ENCODE peak calls at places on chromosomes 3 and 15, in eight cellular contexts. P is breast epithelium; B is cardiac septum; Q is neuronal stem cell; C is fibroblast of lung; M is activated T-helper 1 cell treated with Interleukin-2 at 50 U/mL for 16 hours; E is stimulated activated CD8-positive, alpha-beta memory T cell treated with anti-CD3 and anti-CD28 coated beads, Interleukin-4, amount 100 ng/mL, for 4 hours; T is mucosa of gallbladder. G is an unnamed sample.

GRCh38 chr15:87349181-87349580 is 907.4 kb downstream of the NTRK3 start:
- DNase-seq in Q (no peak), E (no peak), C (peak; percentile 18), P (no peak), T (no peak), B (no peak), M (no peak), G (no peak)

GRCh38 chr15:69786136-69786701 is 311.5 kb downstream of the TLE3 start:
- DNase-seq in M (no peak), T (no peak), E (no peak), C (no peak), P (no peak), B (no peak), Q (no peak), G (no peak)

GRCh38 chr3:18562364-18563154 is 137.4 kb upstream of the SATB1 start:
- DNase-seq in Q (no peak), P (no peak), M (no peak), B (no peak), C (no peak), T (no peak), E (no peak), G (no peak)

GRCh38 chr3:47469616-47470015 is 6.1 kb downstream of the SCAP start:
- DNase-seq in P (no peak), B (no peak), M (no peak), C (no peak), Q (no peak), E (no peak), T (no peak), G (no peak)

GRCh38 chr3:123871946-123872345 is 12.2 kb downstream of the MYLK start:
- DNase-seq in P (no peak), E (no peak), C (peak; percentile 82), M (no peak), B (no peak), T (peak; percentile 54), Q (no peak), G (no peak)

GRCh38 chr3:139204756-139205155 is 139.1 kb upstream of the MRPS22 start:
- DNase-seq in B (no peak), Q (no peak), C (no peak), T (no peak), P (no peak), E (no peak), M (no peak), G (no peak)

GRCh38 chr15:68614621-68615035 is 35.8 kb downstream of the CORO2B start:
- DNase-seq in C (no peak), T (no peak), P (no peak), B (no peak), M (no peak), E (no peak), Q (peak; percentile 52), G (no peak)

GRCh38 chr3:147361671-147362420 is 44.5 kb downstream of the ZIC4 start:
- DNase-seq in C (no peak), M (no peak), Q (no peak), B (no peak), E (no peak), P (no peak), T (no peak), G (no peak)

GRCh38 chr3:137647179-137647578 is 116.9 kb upstream of the SOX14 start:
- DNase-seq in Q (no peak), B (no peak), M (no peak), E (no peak), C (no peak), T (no peak), P (no peak), G (no peak)

GRCh38 chr3:183913580-183913920 is 28.9 kb upstream of the PARL start:
- DNase-seq in B (no peak), E (no peak), Q (no peak), C (no peak), T (no peak), P (no peak), M (no peak), G (no peak)

GRCh38 chr3:131880948-131881347 is 153.9 kb downstream of the CPNE4 start:
- DNase-seq in P (no peak), C (no peak), T (no peak), Q (no peak), M (no peak), E (no peak), B (no peak), G (no peak)

GRCh38 chr15:35289029-35289617 is 204.0 kb upstream of the NANOGP8 start:
- DNase-seq in M (no peak), E (no peak), C (peak; percentile 63), B (no peak), T (no peak), P (no peak), Q (peak; percentile 35), G (no peak)

GRCh38 chr3:67301556-67301955 is 303.4 kb downstream of the KBTBD8 start:
- DNase-seq in C (no peak), E (no peak), T (no peak), B (no peak), Q (no peak), P (no peak), M (no peak), G (no peak)

GRCh38 chr3:171898192-171898591 is 55.0 kb downstream of the TMEM212 start:
- DNase-seq in P (no peak), C (no peak), M (no peak), B (no peak), E (no peak), Q (no peak), T (no peak), G (no peak)

GRCh38 chr3:9439331-9439730 is 41.9 kb downstream of the SETD5 start:
- DNase-seq in T (no peak), E (no peak), M (no peak), C (peak; percentile 12), B (no peak), P (no peak), Q (no peak), G (no peak)

GRCh38 chr15:55742498-55742926 is 440 bp downstream of the PRTG start:
- DNase-seq in Q (no peak), T (no peak), M (no peak), C (peak; percentile 50), E (no peak), B (no peak), P (no peak), G (peak; percentile 52)

GRCh38 chr3:138465927-138466326 is 31.5 kb downstream of the ESYT3 start:
- DNase-seq in Q (no peak), T (no peak), B (no peak), M (no peak), E (no peak), C (peak; percentile 65), P (no peak), G (peak; percentile 40)

GRCh38 chr15:90895571-90896117 is 7.5 kb upstream of the MAN2A2 start:
- DNase-seq in T (no peak), C (no peak), E (no peak), P (no peak), M (no peak), Q (no peak), B (no peak), G (no peak)

GRCh38 chr3:42802876-42803799 is 1.2 kb downstream of the HIGD1A start:
- DNase-seq in B (no peak), E (no peak), C (no peak), M (no peak), P (no peak), Q (peak; percentile 36), T (no peak), G (no peak)

GRCh38 chr3:172074578-172074977 is 35.2 kb downstream of the FNDC3B start:
- DNase-seq in P (no peak), T (no peak), C (no peak), E (no peak), M (no peak), Q (no peak), B (no peak), G (no peak)

GRCh38 chr3:120448707-120449650 is 1.8 kb downstream of the FSTL1 start:
- DNase-seq in M (no peak), E (no peak), B (no peak), T (peak; percentile 26), Q (no peak), P (no peak), C (peak; percentile 95), G (no peak)

GRCh38 chr3:72351536-72351935 is 496.7 kb downstream of the SHQ1 start:
- DNase-seq in T (no peak), C (no peak), M (no peak), B (no peak), P (no peak), E (no peak), Q (no peak), G (no peak)

GRCh38 chr3:120854908-120855526 is 53.0 kb upstream of the STXBP5L start:
- DNase-seq in M (no peak), P (no peak), E (no peak), Q (no peak), T (no peak), B (no peak), C (no peak), G (no peak)

GRCh38 chr15:99895189-99895955 is 162.1 kb upstream of the LYSMD4 start:
- DNase-seq in T (no peak), B (no peak), M (no peak), E (no peak), C (no peak), P (no peak), Q (no peak), G (no peak)

GRCh38 chr3:4977889-4978258 is 1.4 kb upstream of the BHLHE40 start:
- DNase-seq in M (peak; percentile 25), Q (no peak), B (no peak), C (no peak), T (no peak), P (no peak), E (no peak), G (no peak)

GRCh38 chr15:42062284-42062806 is 32.0 kb downstream of the PLA2G4D start:
- DNase-seq in C (no peak), Q (no peak), T (no peak), P (no peak), M (no peak), B (peak; percentile 49), E (no peak), G (no peak)

GRCh38 chr15:66749841-66750575 is 48.0 kb downstream of the SMAD6 start:
- DNase-seq in Q (no peak), M (no peak), B (no peak), C (peak; percentile 37), E (no peak), T (no peak), P (no peak), G (no peak)

GRCh38 chr3:126679831-126680677 is 24.0 kb upstream of the CHCHD6 start:
- DNase-seq in M (no peak), B (no peak), Q (no peak), P (no peak), C (no peak), E (no peak), T (no peak), G (no peak)

GRCh38 chr3:167318996-167319615 is 61.0 kb downstream of the ZBBX start:
- DNase-seq in Q (no peak), C (no peak), E (no peak), M (no peak), T (no peak), B (no peak), P (no peak), G (no peak)

GRCh38 chr15:67011620-67012005 is 53.8 kb upstream of the SMAD3 start:
- DNase-seq in M (no peak), Q (no peak), E (no peak), B (no peak), C (no peak), T (no peak), P (no peak), G (no peak)

GRCh38 chr3:48039487-48040190 is 23.4 kb upstream of the MAP4 start:
- DNase-seq in B (no peak), Q (peak; percentile 72), M (no peak), P (no peak), T (no peak), E (no peak), C (peak; percentile 90), G (no peak)

GRCh38 chr15:95503640-95504225 is 826.8 kb upstream of the NR2F2 start:
- DNase-seq in C (no peak), P (no peak), M (no peak), B (no peak), Q (no peak), T (no peak), E (no peak), G (no peak)

GRCh38 chr15:45790325-45790943 is 155.6 kb downstream of the SQOR start:
- DNase-seq in M (no peak), T (no peak), P (no peak), E (no peak), C (no peak), B (no peak), Q (peak; percentile 14), G (no peak)

GRCh38 chr3:51955893-51956770 is 951 bp downstream of the GPR62 start:
- DNase-seq in Q (no peak), B (no peak), C (peak; percentile 69), E (no peak), P (no peak), M (no peak), T (peak; percentile 38), G (peak; percentile 69)